ENCODE peak calls at places on chromosomes 2 and 18, in four cellular contexts. One of them, this sample, is unnamed.

GRCh38 chr2:33111002-33111446 is 164.3 kb downstream of the LTBP1 start:
- DNase-seq in T-helper 2 cell: no peak
- DNase-seq in AML-193: no peak
- DNase-seq in SW 1271: no peak
- DNase-seq in this sample: no peak

GRCh38 chr2:68514316-68514929 is 47.0 kb downstream of the APLF start:
- DNase-seq in T-helper 2 cell: no peak
- DNase-seq in AML-193: no peak
- DNase-seq in SW 1271: no peak
- DNase-seq in this sample: no peak

GRCh38 chr2:23286765-23287155 is 98.2 kb upstream of the KLHL29 start:
- DNase-seq in T-helper 2 cell: no peak
- DNase-seq in AML-193: no peak
- DNase-seq in SW 1271: no peak
- DNase-seq in this sample: peak

GRCh38 chr2:10169581-10169980 is 47.0 kb downstream of the RRM2 start:
- DNase-seq in T-helper 2 cell: no peak
- DNase-seq in AML-193: no peak
- DNase-seq in SW 1271: no peak
- DNase-seq in this sample: no peak

GRCh38 chr2:85698880-85699254 is 4.7 kb downstream of the GNLY start:
- DNase-seq in T-helper 2 cell: no peak
- DNase-seq in AML-193: no peak
- DNase-seq in SW 1271: no peak
- DNase-seq in this sample: no peak

GRCh38 chr18:26549103-26549485 is 741 bp upstream of the KCTD1 start:
- DNase-seq in T-helper 2 cell: no peak
- DNase-seq in AML-193: no peak
- DNase-seq in SW 1271: no peak
- DNase-seq in this sample: peak

GRCh38 chr18:80176334-80177080 is 67.4 kb downstream of the ADNP2 start:
- DNase-seq in T-helper 2 cell: no peak
- DNase-seq in AML-193: no peak
- DNase-seq in SW 1271: no peak
- DNase-seq in this sample: no peak

GRCh38 chr2:41400057-41400665 is 647.7 kb upstream of the PKDCC start:
- DNase-seq in T-helper 2 cell: no peak
- DNase-seq in AML-193: peak
- DNase-seq in SW 1271: no peak
- DNase-seq in this sample: peak

GRCh38 chr2:10547011-10547410 is 98.9 kb upstream of the ODC1 start:
- DNase-seq in T-helper 2 cell: no peak
- DNase-seq in AML-193: no peak
- DNase-seq in SW 1271: no peak
- DNase-seq in this sample: no peak

GRCh38 chr2:7510353-7510752 is 593.1 kb downstream of the RNF144A start:
- DNase-seq in T-helper 2 cell: no peak
- DNase-seq in AML-193: no peak
- DNase-seq in SW 1271: no peak
- DNase-seq in this sample: no peak

GRCh38 chr2:73203055-73203681 is 794 bp downstream of the NOTO start:
- DNase-seq in T-helper 2 cell: no peak
- DNase-seq in AML-193: no peak
- DNase-seq in SW 1271: no peak
- DNase-seq in this sample: no peak

GRCh38 chr2:73640537-73640936 is 1.7 kb downstream of the NAT8 start:
- DNase-seq in T-helper 2 cell: no peak
- DNase-seq in AML-193: no peak
- DNase-seq in SW 1271: no peak
- DNase-seq in this sample: peak

GRCh38 chr2:177816740-177817139 is 255.8 kb downstream of the PDE11A start:
- DNase-seq in T-helper 2 cell: no peak
- DNase-seq in AML-193: no peak
- DNase-seq in SW 1271: no peak
- DNase-seq in this sample: no peak

GRCh38 chr18:79203017-79203605 is 133.9 kb downstream of the ATP9B start:
- DNase-seq in T-helper 2 cell: no peak
- DNase-seq in AML-193: no peak
- DNase-seq in SW 1271: no peak
- DNase-seq in this sample: no peak

GRCh38 chr2:240624950-240625621 is at the start of gene GPR35:
- DNase-seq in T-helper 2 cell: peak
- DNase-seq in AML-193: peak
- DNase-seq in SW 1271: no peak
- DNase-seq in this sample: peak

GRCh38 chr18:68916734-68917133 is 118.9 kb downstream of the CCDC102B start:
- DNase-seq in T-helper 2 cell: no peak
- DNase-seq in AML-193: peak
- DNase-seq in SW 1271: no peak
- DNase-seq in this sample: no peak

GRCh38 chr2:238127165-238128060 is 11.1 kb upstream of the KLHL30 start:
- DNase-seq in T-helper 2 cell: no peak
- DNase-seq in AML-193: no peak
- DNase-seq in SW 1271: no peak
- DNase-seq in this sample: peak

GRCh38 chr2:8633735-8634313 is 48.0 kb upstream of the ID2 start:
- DNase-seq in T-helper 2 cell: no peak
- DNase-seq in AML-193: no peak
- DNase-seq in SW 1271: no peak
- DNase-seq in this sample: no peak

GRCh38 chr2:69114534-69114933 is 101.6 kb downstream of the ANTXR1 start:
- DNase-seq in T-helper 2 cell: no peak
- DNase-seq in AML-193: no peak
- DNase-seq in SW 1271: no peak
- DNase-seq in this sample: no peak

GRCh38 chr18:50790956-50791355 is 28.9 kb downstream of the MRO start:
- DNase-seq in T-helper 2 cell: no peak
- DNase-seq in AML-193: no peak
- DNase-seq in SW 1271: no peak
- DNase-seq in this sample: no peak

GRCh38 chr2:238103465-238104070 is 3.4 kb downstream of the ESPNL start:
- DNase-seq in T-helper 2 cell: no peak
- DNase-seq in AML-193: no peak
- DNase-seq in SW 1271: no peak
- DNase-seq in this sample: no peak

GRCh38 chr2:156589381-156590079 is 153.4 kb downstream of the GPD2 start:
- DNase-seq in T-helper 2 cell: no peak
- DNase-seq in AML-193: peak
- DNase-seq in SW 1271: no peak
- DNase-seq in this sample: peak

GRCh38 chr2:38731684-38732221 is 19.4 kb downstream of the SRSF7 start:
- DNase-seq in T-helper 2 cell: no peak
- DNase-seq in AML-193: no peak
- DNase-seq in SW 1271: no peak
- DNase-seq in this sample: no peak

GRCh38 chr2:25078171-25079049 is 36.5 kb downstream of the EFR3B start:
- DNase-seq in T-helper 2 cell: no peak
- DNase-seq in AML-193: no peak
- DNase-seq in SW 1271: peak
- DNase-seq in this sample: no peak

GRCh38 chr2:192195548-192196418 is 1.1 kb upstream of the TMEFF2 start:
- DNase-seq in T-helper 2 cell: no peak
- DNase-seq in AML-193: no peak
- DNase-seq in SW 1271: no peak
- DNase-seq in this sample: peak

GRCh38 chr2:64404002-64404731 is 49.8 kb upstream of the LGALSL start:
- DNase-seq in T-helper 2 cell: no peak
- DNase-seq in AML-193: no peak
- DNase-seq in SW 1271: no peak
- DNase-seq in this sample: no peak

GRCh38 chr2:97715951-97716694 is 2.7 kb downstream of the ZAP70 start:
- DNase-seq in T-helper 2 cell: no peak
- DNase-seq in AML-193: no peak
- DNase-seq in SW 1271: no peak
- DNase-seq in this sample: no peak

GRCh38 chr18:36702398-36703010 is 126.3 kb downstream of the TPGS2 start:
- DNase-seq in T-helper 2 cell: no peak
- DNase-seq in AML-193: no peak
- DNase-seq in SW 1271: no peak
- DNase-seq in this sample: peak

GRCh38 chr2:239595711-239596110 is 194.9 kb upstream of the HDAC4 start:
- DNase-seq in T-helper 2 cell: no peak
- DNase-seq in AML-193: no peak
- DNase-seq in SW 1271: no peak
- DNase-seq in this sample: no peak